ENCODE peak calls at places on chromosomes 2 and 18, in ten cellular contexts. One of them, this sample, is unnamed.

GRCh38 chr2:189818249-189819038 is 34.2 kb downstream of the PMS1 start:
- DNase-seq in T1000: no peak
- DNase-seq in SHP77: no peak
- DNase-seq in upper lobe of right lung: no peak
- DNase-seq in GM13977: no peak
- DNase-seq in body of pancreas: no peak
- DNase-seq in HTR-8/SVneo: no peak
- DNase-seq in A549: no peak
- DNase-seq in stimulated activated CD8-positive, alpha-beta memory T cell treated with anti-CD3 and anti-CD28 coated beads, Interleukin-4, amount 100 ng/mL, for 24 hours: no peak
- DNase-seq in NCI-H1092 treated with DMSO at 0.1 percent for 48 hours: no peak
- DNase-seq in this sample: no peak

GRCh38 chr2:51297488-51297887 is 265.6 kb upstream of the NRXN1 start:
- DNase-seq in T1000: no peak
- DNase-seq in A549: no peak
- DNase-seq in NCI-H1092 treated with DMSO at 0.1 percent for 48 hours: no peak
- DNase-seq in upper lobe of right lung: no peak
- DNase-seq in HTR-8/SVneo: no peak
- DNase-seq in stimulated activated CD8-positive, alpha-beta memory T cell treated with anti-CD3 and anti-CD28 coated beads, Interleukin-4, amount 100 ng/mL, for 24 hours: no peak
- DNase-seq in GM13977: no peak
- DNase-seq in body of pancreas: no peak
- DNase-seq in SHP77: no peak
- DNase-seq in this sample: no peak

GRCh38 chr2:120486946-120487345 is 141.0 kb downstream of the INHBB start:
- DNase-seq in HTR-8/SVneo: peak; percentile 51
- DNase-seq in upper lobe of right lung: no peak
- DNase-seq in SHP77: no peak
- DNase-seq in T1000: no peak
- DNase-seq in body of pancreas: no peak
- DNase-seq in A549: no peak
- DNase-seq in stimulated activated CD8-positive, alpha-beta memory T cell treated with anti-CD3 and anti-CD28 coated beads, Interleukin-4, amount 100 ng/mL, for 24 hours: no peak
- DNase-seq in NCI-H1092 treated with DMSO at 0.1 percent for 48 hours: no peak
- DNase-seq in GM13977: no peak
- DNase-seq in this sample: no peak

GRCh38 chr18:72830109-72830508 is 37.7 kb downstream of the NETO1 start:
- DNase-seq in A549: no peak
- DNase-seq in stimulated activated CD8-positive, alpha-beta memory T cell treated with anti-CD3 and anti-CD28 coated beads, Interleukin-4, amount 100 ng/mL, for 24 hours: no peak
- DNase-seq in GM13977: no peak
- DNase-seq in upper lobe of right lung: no peak
- DNase-seq in body of pancreas: no peak
- DNase-seq in SHP77: peak; percentile 47
- DNase-seq in HTR-8/SVneo: no peak
- DNase-seq in T1000: no peak
- DNase-seq in NCI-H1092 treated with DMSO at 0.1 percent for 48 hours: peak; percentile 44
- DNase-seq in this sample: no peak

GRCh38 chr18:48294894-48295585 is 114.1 kb downstream of the ZBTB7C start:
- DNase-seq in T1000: no peak
- DNase-seq in stimulated activated CD8-positive, alpha-beta memory T cell treated with anti-CD3 and anti-CD28 coated beads, Interleukin-4, amount 100 ng/mL, for 24 hours: no peak
- DNase-seq in GM13977: no peak
- DNase-seq in body of pancreas: no peak
- DNase-seq in A549: no peak
- DNase-seq in SHP77: no peak
- DNase-seq in NCI-H1092 treated with DMSO at 0.1 percent for 48 hours: no peak
- DNase-seq in upper lobe of right lung: peak; percentile 39
- DNase-seq in HTR-8/SVneo: no peak
- DNase-seq in this sample: no peak

GRCh38 chr2:152766908-152767307 is 48.5 kb downstream of the ARL6IP6 start:
- DNase-seq in stimulated activated CD8-positive, alpha-beta memory T cell treated with anti-CD3 and anti-CD28 coated beads, Interleukin-4, amount 100 ng/mL, for 24 hours: no peak
- DNase-seq in SHP77: no peak
- DNase-seq in T1000: no peak
- DNase-seq in upper lobe of right lung: no peak
- DNase-seq in A549: no peak
- DNase-seq in GM13977: no peak
- DNase-seq in body of pancreas: no peak
- DNase-seq in NCI-H1092 treated with DMSO at 0.1 percent for 48 hours: no peak
- DNase-seq in HTR-8/SVneo: no peak
- DNase-seq in this sample: no peak

GRCh38 chr18:13375302-13376255 is 157.0 kb downstream of the LDLRAD4 start:
- DNase-seq in stimulated activated CD8-positive, alpha-beta memory T cell treated with anti-CD3 and anti-CD28 coated beads, Interleukin-4, amount 100 ng/mL, for 24 hours: peak; percentile 52
- DNase-seq in A549: peak; percentile 68
- DNase-seq in T1000: peak; percentile 47
- DNase-seq in SHP77: peak; percentile 63
- DNase-seq in upper lobe of right lung: no peak
- DNase-seq in NCI-H1092 treated with DMSO at 0.1 percent for 48 hours: no peak
- DNase-seq in GM13977: peak; percentile 84
- DNase-seq in body of pancreas: peak; percentile 27
- DNase-seq in HTR-8/SVneo: peak; percentile 78
- DNase-seq in this sample: peak; percentile 65

GRCh38 chr2:9234680-9235387 is 28.2 kb downstream of the ASAP2 start:
- DNase-seq in HTR-8/SVneo: peak; percentile 90
- DNase-seq in body of pancreas: no peak
- DNase-seq in T1000: peak; percentile 75
- DNase-seq in A549: peak; percentile 85
- DNase-seq in upper lobe of right lung: no peak
- DNase-seq in stimulated activated CD8-positive, alpha-beta memory T cell treated with anti-CD3 and anti-CD28 coated beads, Interleukin-4, amount 100 ng/mL, for 24 hours: no peak
- DNase-seq in NCI-H1092 treated with DMSO at 0.1 percent for 48 hours: no peak
- DNase-seq in SHP77: no peak
- DNase-seq in GM13977: no peak
- DNase-seq in this sample: no peak

GRCh38 chr2:24871852-24872323 is 48.1 kb downstream of the ADCY3 start:
- DNase-seq in upper lobe of right lung: no peak
- DNase-seq in GM13977: no peak
- DNase-seq in NCI-H1092 treated with DMSO at 0.1 percent for 48 hours: no peak
- DNase-seq in HTR-8/SVneo: no peak
- DNase-seq in A549: no peak
- DNase-seq in body of pancreas: no peak
- DNase-seq in SHP77: no peak
- DNase-seq in stimulated activated CD8-positive, alpha-beta memory T cell treated with anti-CD3 and anti-CD28 coated beads, Interleukin-4, amount 100 ng/mL, for 24 hours: no peak
- DNase-seq in T1000: no peak
- DNase-seq in this sample: no peak

GRCh38 chr2:20447437-20448245 is 767 bp downstream of the RHOB start:
- DNase-seq in HTR-8/SVneo: no peak
- DNase-seq in NCI-H1092 treated with DMSO at 0.1 percent for 48 hours: peak; percentile 48
- DNase-seq in SHP77: no peak
- DNase-seq in T1000: peak; percentile 92
- DNase-seq in stimulated activated CD8-positive, alpha-beta memory T cell treated with anti-CD3 and anti-CD28 coated beads, Interleukin-4, amount 100 ng/mL, for 24 hours: no peak
- DNase-seq in body of pancreas: peak; percentile 64
- DNase-seq in GM13977: peak; percentile 72
- DNase-seq in upper lobe of right lung: peak; percentile 81
- DNase-seq in A549: no peak
- DNase-seq in this sample: no peak

GRCh38 chr2:101828267-101829017 is 130.9 kb downstream of the MAP4K4 start:
- DNase-seq in HTR-8/SVneo: no peak
- DNase-seq in body of pancreas: no peak
- DNase-seq in GM13977: no peak
- DNase-seq in SHP77: no peak
- DNase-seq in T1000: no peak
- DNase-seq in NCI-H1092 treated with DMSO at 0.1 percent for 48 hours: no peak
- DNase-seq in stimulated activated CD8-positive, alpha-beta memory T cell treated with anti-CD3 and anti-CD28 coated beads, Interleukin-4, amount 100 ng/mL, for 24 hours: no peak
- DNase-seq in A549: no peak
- DNase-seq in upper lobe of right lung: no peak
- DNase-seq in this sample: no peak

GRCh38 chr2:209062210-209062609 is 361.6 kb upstream of the MAP2 start:
- DNase-seq in SHP77: no peak
- DNase-seq in GM13977: no peak
- DNase-seq in NCI-H1092 treated with DMSO at 0.1 percent for 48 hours: no peak
- DNase-seq in stimulated activated CD8-positive, alpha-beta memory T cell treated with anti-CD3 and anti-CD28 coated beads, Interleukin-4, amount 100 ng/mL, for 24 hours: no peak
- DNase-seq in body of pancreas: no peak
- DNase-seq in T1000: no peak
- DNase-seq in HTR-8/SVneo: no peak
- DNase-seq in A549: no peak
- DNase-seq in upper lobe of right lung: no peak
- DNase-seq in this sample: no peak

GRCh38 chr18:36850527-36851201 is 21.7 kb downstream of the KIAA1328 start:
- DNase-seq in NCI-H1092 treated with DMSO at 0.1 percent for 48 hours: no peak
- DNase-seq in upper lobe of right lung: no peak
- DNase-seq in body of pancreas: no peak
- DNase-seq in A549: no peak
- DNase-seq in HTR-8/SVneo: peak; percentile 15
- DNase-seq in SHP77: no peak
- DNase-seq in GM13977: no peak
- DNase-seq in stimulated activated CD8-positive, alpha-beta memory T cell treated with anti-CD3 and anti-CD28 coated beads, Interleukin-4, amount 100 ng/mL, for 24 hours: no peak
- DNase-seq in T1000: peak; percentile 7
- DNase-seq in this sample: no peak

GRCh38 chr2:216316743-216317142 is 55.5 kb downstream of the MARCHF4 start:
- DNase-seq in T1000: peak; percentile 11
- DNase-seq in SHP77: no peak
- DNase-seq in A549: peak; percentile 85
- DNase-seq in HTR-8/SVneo: peak; percentile 54
- DNase-seq in NCI-H1092 treated with DMSO at 0.1 percent for 48 hours: no peak
- DNase-seq in GM13977: no peak
- DNase-seq in stimulated activated CD8-positive, alpha-beta memory T cell treated with anti-CD3 and anti-CD28 coated beads, Interleukin-4, amount 100 ng/mL, for 24 hours: no peak
- DNase-seq in body of pancreas: no peak
- DNase-seq in upper lobe of right lung: no peak
- DNase-seq in this sample: no peak

GRCh38 chr2:163652741-163653140 is 83.1 kb downstream of the FIGN start:
- DNase-seq in HTR-8/SVneo: no peak
- DNase-seq in upper lobe of right lung: no peak
- DNase-seq in body of pancreas: no peak
- DNase-seq in GM13977: no peak
- DNase-seq in NCI-H1092 treated with DMSO at 0.1 percent for 48 hours: no peak
- DNase-seq in stimulated activated CD8-positive, alpha-beta memory T cell treated with anti-CD3 and anti-CD28 coated beads, Interleukin-4, amount 100 ng/mL, for 24 hours: no peak
- DNase-seq in T1000: no peak
- DNase-seq in SHP77: no peak
- DNase-seq in A549: no peak
- DNase-seq in this sample: no peak

GRCh38 chr2:174121178-174121577 is 127.2 kb downstream of the OLA1 start:
- DNase-seq in upper lobe of right lung: no peak
- DNase-seq in stimulated activated CD8-positive, alpha-beta memory T cell treated with anti-CD3 and anti-CD28 coated beads, Interleukin-4, amount 100 ng/mL, for 24 hours: no peak
- DNase-seq in GM13977: no peak
- DNase-seq in NCI-H1092 treated with DMSO at 0.1 percent for 48 hours: no peak
- DNase-seq in SHP77: no peak
- DNase-seq in HTR-8/SVneo: peak; percentile 19
- DNase-seq in T1000: no peak
- DNase-seq in A549: no peak
- DNase-seq in body of pancreas: no peak
- DNase-seq in this sample: no peak

GRCh38 chr2:53508667-53509066 is 258.9 kb upstream of the CHAC2 start:
- DNase-seq in A549: no peak
- DNase-seq in upper lobe of right lung: no peak
- DNase-seq in GM13977: no peak
- DNase-seq in body of pancreas: no peak
- DNase-seq in NCI-H1092 treated with DMSO at 0.1 percent for 48 hours: no peak
- DNase-seq in T1000: no peak
- DNase-seq in HTR-8/SVneo: no peak
- DNase-seq in stimulated activated CD8-positive, alpha-beta memory T cell treated with anti-CD3 and anti-CD28 coated beads, Interleukin-4, amount 100 ng/mL, for 24 hours: no peak
- DNase-seq in SHP77: no peak
- DNase-seq in this sample: no peak

GRCh38 chr2:121165038-121165542 is 119.9 kb downstream of the TFCP2L1 start:
- DNase-seq in upper lobe of right lung: no peak
- DNase-seq in HTR-8/SVneo: no peak
- DNase-seq in stimulated activated CD8-positive, alpha-beta memory T cell treated with anti-CD3 and anti-CD28 coated beads, Interleukin-4, amount 100 ng/mL, for 24 hours: no peak
- DNase-seq in NCI-H1092 treated with DMSO at 0.1 percent for 48 hours: no peak
- DNase-seq in SHP77: no peak
- DNase-seq in A549: no peak
- DNase-seq in T1000: no peak
- DNase-seq in body of pancreas: no peak
- DNase-seq in GM13977: no peak
- DNase-seq in this sample: no peak

GRCh38 chr2:26574900-26575560 is 66.1 kb downstream of the CIB4 start:
- DNase-seq in T1000: no peak
- DNase-seq in body of pancreas: no peak
- DNase-seq in NCI-H1092 treated with DMSO at 0.1 percent for 48 hours: no peak
- DNase-seq in HTR-8/SVneo: no peak
- DNase-seq in stimulated activated CD8-positive, alpha-beta memory T cell treated with anti-CD3 and anti-CD28 coated beads, Interleukin-4, amount 100 ng/mL, for 24 hours: no peak
- DNase-seq in A549: no peak
- DNase-seq in GM13977: no peak
- DNase-seq in SHP77: no peak
- DNase-seq in upper lobe of right lung: no peak
- DNase-seq in this sample: no peak

GRCh38 chr18:70377317-70377799 is 88.5 kb downstream of the SOCS6 start:
- DNase-seq in body of pancreas: no peak
- DNase-seq in stimulated activated CD8-positive, alpha-beta memory T cell treated with anti-CD3 and anti-CD28 coated beads, Interleukin-4, amount 100 ng/mL, for 24 hours: no peak
- DNase-seq in A549: peak; percentile 44
- DNase-seq in T1000: no peak
- DNase-seq in GM13977: no peak
- DNase-seq in upper lobe of right lung: no peak
- DNase-seq in SHP77: no peak
- DNase-seq in HTR-8/SVneo: peak; percentile 10
- DNase-seq in NCI-H1092 treated with DMSO at 0.1 percent for 48 hours: no peak
- DNase-seq in this sample: no peak

GRCh38 chr2:177758591-177759371 is 313.8 kb downstream of the PDE11A start:
- DNase-seq in NCI-H1092 treated with DMSO at 0.1 percent for 48 hours: peak; percentile 7
- DNase-seq in HTR-8/SVneo: peak; percentile 27
- DNase-seq in upper lobe of right lung: no peak
- DNase-seq in body of pancreas: peak; percentile 17
- DNase-seq in GM13977: no peak
- DNase-seq in SHP77: peak; percentile 44
- DNase-seq in A549: no peak
- DNase-seq in stimulated activated CD8-positive, alpha-beta memory T cell treated with anti-CD3 and anti-CD28 coated beads, Interleukin-4, amount 100 ng/mL, for 24 hours: no peak
- DNase-seq in T1000: peak; percentile 31
- DNase-seq in this sample: no peak

GRCh38 chr2:62071126-62071598 is 124.8 kb upstream of the B3GNT2 start:
- DNase-seq in NCI-H1092 treated with DMSO at 0.1 percent for 48 hours: no peak
- DNase-seq in GM13977: no peak
- DNase-seq in upper lobe of right lung: no peak
- DNase-seq in stimulated activated CD8-positive, alpha-beta memory T cell treated with anti-CD3 and anti-CD28 coated beads, Interleukin-4, amount 100 ng/mL, for 24 hours: no peak
- DNase-seq in A549: no peak
- DNase-seq in body of pancreas: no peak
- DNase-seq in SHP77: no peak
- DNase-seq in T1000: no peak
- DNase-seq in HTR-8/SVneo: no peak
- DNase-seq in this sample: no peak

GRCh38 chr18:5868218-5868904 is 27.0 kb downstream of the TMEM200C start:
- DNase-seq in A549: peak; percentile 13
- DNase-seq in GM13977: peak; percentile 43
- DNase-seq in T1000: peak; percentile 62
- DNase-seq in NCI-H1092 treated with DMSO at 0.1 percent for 48 hours: peak; percentile 45
- DNase-seq in stimulated activated CD8-positive, alpha-beta memory T cell treated with anti-CD3 and anti-CD28 coated beads, Interleukin-4, amount 100 ng/mL, for 24 hours: no peak
- DNase-seq in HTR-8/SVneo: peak; percentile 34
- DNase-seq in upper lobe of right lung: no peak
- DNase-seq in SHP77: peak; percentile 63
- DNase-seq in body of pancreas: peak; percentile 79
- DNase-seq in this sample: no peak

GRCh38 chr18:46683252-46683651 is 26.2 kb upstream of the LOXHD1 start:
- DNase-seq in A549: no peak
- DNase-seq in SHP77: no peak
- DNase-seq in NCI-H1092 treated with DMSO at 0.1 percent for 48 hours: no peak
- DNase-seq in body of pancreas: no peak
- DNase-seq in stimulated activated CD8-positive, alpha-beta memory T cell treated with anti-CD3 and anti-CD28 coated beads, Interleukin-4, amount 100 ng/mL, for 24 hours: no peak
- DNase-seq in upper lobe of right lung: no peak
- DNase-seq in T1000: no peak
- DNase-seq in GM13977: no peak
- DNase-seq in HTR-8/SVneo: no peak
- DNase-seq in this sample: no peak

GRCh38 chr2:157443795-157444642 is at the start of gene CYTIP:
- DNase-seq in SHP77: no peak
- DNase-seq in GM13977: peak; percentile 12
- DNase-seq in NCI-H1092 treated with DMSO at 0.1 percent for 48 hours: no peak
- DNase-seq in A549: no peak
- DNase-seq in body of pancreas: no peak
- DNase-seq in stimulated activated CD8-positive, alpha-beta memory T cell treated with anti-CD3 and anti-CD28 coated beads, Interleukin-4, amount 100 ng/mL, for 24 hours: no peak
- DNase-seq in upper lobe of right lung: peak; percentile 61
- DNase-seq in T1000: no peak
- DNase-seq in HTR-8/SVneo: no peak
- DNase-seq in this sample: peak; percentile 48

This sample was measured in CD4-positive, alpha-beta T cell.